ENCODE peak calls at places on chromosomes 11 and 22, in eight cellular contexts. Q is DND-41; E is endodermal cell; I is colonic mucosa; R is adrenal gland; L is mesendoderm; X is CD4-positive, alpha-beta memory T cell; V is GM23248. F is an unnamed sample.

GRCh38 chr11:65700377-65700776 is 11.7 kb upstream of the KAT5 start:
- DNase-seq in E (no peak), I (no peak), L (no peak), R (no peak), X (no peak), Q (no peak), V (no peak), F (no peak)

GRCh38 chr11:95912902-95913560 is 10.9 kb downstream of the MTMR2 start:
- DNase-seq in V (peak; percentile 84), X (no peak), R (no peak), E (no peak), I (no peak), L (no peak), Q (no peak), F (no peak)

GRCh38 chr22:29213481-29213880 is 7.8 kb downstream of the EMID1 start:
- DNase-seq in E (no peak), X (no peak), L (no peak), V (no peak), I (no peak), Q (no peak), R (no peak), F (no peak)

GRCh38 chr22:47788461-47788860 is 1026.0 kb downstream of the TBC1D22A start:
- DNase-seq in X (no peak), V (no peak), Q (no peak), L (no peak), E (peak; percentile 17), R (no peak), I (no peak), F (no peak)

GRCh38 chr11:62025429-62026105 is 58.1 kb upstream of the FTH1 start:
- DNase-seq in X (peak; percentile 95), I (peak; percentile 85), E (no peak), L (peak; percentile 37), V (peak; percentile 96), Q (no peak), R (peak; percentile 78), F (peak; percentile 11)

GRCh38 chr22:21797444-21798221 is 62.0 kb upstream of the YPEL1 start:
- DNase-seq in E (no peak), I (no peak), Q (no peak), V (no peak), L (no peak), X (no peak), R (no peak), F (no peak)

GRCh38 chr11:126318642-126319373 is 14.9 kb downstream of the DCPS start:
- DNase-seq in L (no peak), X (no peak), Q (peak; percentile 89), R (peak; percentile 49), V (peak; percentile 98), I (no peak), E (no peak), F (peak; percentile 67)

GRCh38 chr22:22687638-22688500 is 43.5 kb downstream of the GGTLC2 start:
- DNase-seq in E (peak; percentile 73), X (no peak), Q (peak; percentile 66), L (peak; percentile 41), V (peak; percentile 75), R (peak; percentile 76), I (peak; percentile 48), F (peak; percentile 55)

GRCh38 chr22:43826142-43827093 is 14.3 kb upstream of the EFCAB6 start:
- DNase-seq in E (peak; percentile 45), R (peak; percentile 62), Q (no peak), I (no peak), X (no peak), V (peak; percentile 89), L (no peak), F (peak; percentile 22)

GRCh38 chr11:12802418-12803085 is 128.3 kb downstream of the TEAD1 start:
- DNase-seq in X (no peak), Q (no peak), R (peak; percentile 83), E (no peak), L (peak; percentile 78), V (peak; percentile 48), I (peak; percentile 89), F (no peak)

GRCh38 chr11:78150346-78150745 is 10.9 kb upstream of the ALG8 start:
- DNase-seq in R (no peak), V (no peak), I (no peak), E (no peak), X (no peak), Q (no peak), L (no peak), F (no peak)

GRCh38 chr11:83680351-83680750 is 394.2 kb upstream of the CCDC90B start:
- DNase-seq in I (no peak), R (no peak), X (no peak), E (no peak), Q (no peak), L (peak; percentile 55), V (no peak), F (no peak)

GRCh38 chr11:120818097-120818496 is 205.8 kb upstream of the TBCEL start:
- DNase-seq in E (no peak), I (no peak), Q (no peak), L (no peak), V (no peak), X (no peak), R (no peak), F (no peak)

GRCh38 chr11:102364991-102365390 is 18.0 kb downstream of the BIRC2 start:
- DNase-seq in Q (no peak), X (no peak), I (no peak), R (no peak), V (no peak), L (no peak), E (no peak), F (no peak)

GRCh38 chr11:44954051-44954906 is 3.6 kb upstream of the TP53I11 start:
- DNase-seq in X (no peak), L (peak; percentile 72), E (peak; percentile 75), R (no peak), V (no peak), Q (no peak), I (no peak), F (no peak)

GRCh38 chr11:31887180-31887579 is 76.1 kb upstream of the PAX6 start:
- DNase-seq in E (peak; percentile 90), I (no peak), R (no peak), L (peak; percentile 63), V (no peak), X (no peak), Q (peak; percentile 19), F (no peak)

GRCh38 chr11:100695911-100696310 is 8.8 kb downstream of the ARHGAP42 start:
- DNase-seq in V (no peak), L (no peak), E (no peak), Q (no peak), I (no peak), X (no peak), R (no peak), F (no peak)

GRCh38 chr11:59708537-59708936 is 5.1 kb downstream of the OR10V1 start:
- DNase-seq in Q (no peak), V (no peak), E (no peak), X (no peak), L (peak; percentile 4), R (no peak), I (no peak), F (no peak)

GRCh38 chr11:64525711-64526110 is 65.3 kb upstream of the SLC22A12 start:
- DNase-seq in E (no peak), R (no peak), V (no peak), I (no peak), X (no peak), L (no peak), Q (no peak), F (no peak)

GRCh38 chr11:67631853-67632174 is 2.1 kb upstream of the NUDT8 start:
- DNase-seq in R (no peak), V (no peak), X (no peak), E (no peak), Q (no peak), L (no peak), I (no peak), F (no peak)

GRCh38 chr11:2553886-2554285 is 109.1 kb downstream of the KCNQ1 start:
- DNase-seq in E (peak; percentile 12), I (no peak), L (no peak), V (no peak), Q (no peak), X (no peak), R (no peak), F (no peak)

GRCh38 chr22:29883831-29884139 is 811 bp downstream of the MTMR3 start:
- DNase-seq in Q (no peak), E (no peak), L (no peak), I (no peak), R (no peak), V (no peak), X (no peak), F (no peak)

GRCh38 chr11:119403021-119403420 is 20.0 kb downstream of the THY1 start:
- DNase-seq in E (no peak), I (no peak), L (no peak), V (peak; percentile 62), R (no peak), Q (no peak), X (no peak), F (no peak)

GRCh38 chr11:43664295-43664694 is 16.2 kb upstream of the HSD17B12 start:
- DNase-seq in E (no peak), Q (no peak), V (no peak), X (no peak), L (peak; percentile 20), R (no peak), I (no peak), F (no peak)
- H3K27ac ChIP-seq in E (no peak overlapping the region), Q (no peak overlapping the region), V (no peak overlapping the region), X (no peak overlapping the region), L (no peak overlapping the region), R (no peak overlapping the region), I (no peak overlapping the region), F (no peak overlapping the region)

GRCh38 chr11:14702760-14703159 is 59.2 kb downstream of the PDE3B start:
- DNase-seq in I (no peak), V (no peak), Q (no peak), R (no peak), E (no peak), X (no peak), L (no peak), F (no peak)
- H3K27ac ChIP-seq in I (no peak overlapping the region), V (no peak overlapping the region), Q (no peak overlapping the region), R (no peak overlapping the region), E (no peak overlapping the region), X (no peak overlapping the region), L (no peak overlapping the region), F (no peak overlapping the region)

GRCh38 chr11:37503411-37504065 is 905.5 kb upstream of the RAG2 start:
- DNase-seq in V (no peak), L (peak; percentile 1), E (no peak), R (no peak), I (no peak), Q (no peak), X (no peak), F (peak; percentile 42)
- H3K27ac ChIP-seq in V (no peak overlapping the region), L (peak overlapping the region; percentile 4), E (no peak overlapping the region), R (no peak overlapping the region), I (no peak overlapping the region), Q (no peak overlapping the region), X (no peak overlapping the region), F (peak overlapping the region; percentile 90)

GRCh38 chr11:35151896-35152295 is 12.9 kb downstream of the CD44 start:
- DNase-seq in V (peak; percentile 43), I (no peak), R (no peak), L (peak; percentile 96), X (no peak), E (peak; percentile 88), Q (no peak), F (no peak)

GRCh38 chr11:35154960-35155359 is 16.0 kb downstream of the CD44 start:
- DNase-seq in I (no peak), L (no peak), V (no peak), R (no peak), E (no peak), Q (no peak), X (no peak), F (no peak)

GRCh38 chr11:35152575-35152974 is 13.6 kb downstream of the CD44 start:
- DNase-seq in R (no peak), L (peak; percentile 84), V (peak; percentile 21), E (peak; percentile 63), Q (no peak), I (no peak), X (no peak), F (no peak)

GRCh38 chr11:35151241-35151640 is 12.3 kb downstream of the CD44 start:
- DNase-seq in I (no peak), V (peak; percentile 88), Q (no peak), L (no peak), E (no peak), R (no peak), X (no peak), F (no peak)

GRCh38 chr11:35153280-35153679 is 14.3 kb downstream of the CD44 start:
- DNase-seq in Q (no peak), R (no peak), X (no peak), E (no peak), L (no peak), I (no peak), V (peak; percentile 16), F (no peak)
- H3K27ac ChIP-seq in Q (peak overlapping the region; percentile 11), R (no peak overlapping the region), X (peak overlapping the region; percentile 22), E (no peak overlapping the region), L (no peak overlapping the region), I (no peak overlapping the region), V (peak overlapping the region; percentile 73), F (no peak overlapping the region)